ENCODE peak calls at places on chromosomes 11 and 22, in seven cellular contexts. O is AG04450, J is MM.1S, H is AG04449, T is IMR-90, K is transverse colon, L is sigmoid colon. A is an unnamed sample.
A peak's percentile ranks its signal among the peaks of the same experiment; 100 is the strongest.

GRCh38 chr11:114049050-114049449 is 10.5 kb upstream of the ZBTB16 start:
- DNase-seq in O (no peak), J (no peak), H (no peak), T (no peak), K (no peak), L (no peak), A (no peak)

GRCh38 chr11:21861314-21861713 is 331.6 kb upstream of the ANO5 start:
- DNase-seq in O (no peak), J (no peak), H (no peak), T (no peak), K (no peak), L (no peak), A (no peak)

GRCh38 chr11:96280444-96280843 is 62.6 kb downstream of the MAML2 start:
- DNase-seq in O (no peak), J (no peak), H (no peak), T (no peak), K (no peak), L (no peak), A (no peak)

GRCh38 chr11:66856496-66857233 is at the start of gene LRFN4:
- DNase-seq in O (no peak), J (no peak), H (no peak), T (no peak), K (peak; percentile 59), L (peak; percentile 71), A (peak; percentile 77)

GRCh38 chr22:40001800-40002577 is 7.2 kb downstream of the FAM83F start:
- DNase-seq in O (no peak), J (no peak), H (no peak), T (no peak), K (no peak), L (no peak), A (no peak)

GRCh38 chr11:456533-456932 is 6.5 kb downstream of the PTDSS2 start:
- DNase-seq in O (no peak), J (no peak), H (no peak), T (no peak), K (no peak), L (no peak), A (peak; percentile 73)

GRCh38 chr11:88204353-88204752 is 29.1 kb upstream of the RAB38 start:
- DNase-seq in O (no peak), J (no peak), H (no peak), T (no peak), K (no peak), L (no peak), A (no peak)

GRCh38 chr11:30433831-30434230 is 110.9 kb downstream of the ARL14EP start:
- DNase-seq in O (no peak), J (no peak), H (no peak), T (no peak), K (no peak), L (no peak), A (no peak)

GRCh38 chr11:107592256-107592655 is 1.3 kb downstream of the ELMOD1 start:
- DNase-seq in O (no peak), J (no peak), H (no peak), T (no peak), K (no peak), L (no peak), A (no peak)

GRCh38 chr11:123302751-123303195 is 107.7 kb upstream of the CLMP start:
- DNase-seq in O (no peak), J (no peak), H (no peak), T (peak; percentile 72), K (no peak), L (no peak), A (peak; percentile 72)
- TF ChIP-seq CTCF in O (peak; percentile 47), J (no peak), H (peak; percentile 44), T (peak; percentile 46), K (no peak), L (no peak), A (no peak)

DNA sequence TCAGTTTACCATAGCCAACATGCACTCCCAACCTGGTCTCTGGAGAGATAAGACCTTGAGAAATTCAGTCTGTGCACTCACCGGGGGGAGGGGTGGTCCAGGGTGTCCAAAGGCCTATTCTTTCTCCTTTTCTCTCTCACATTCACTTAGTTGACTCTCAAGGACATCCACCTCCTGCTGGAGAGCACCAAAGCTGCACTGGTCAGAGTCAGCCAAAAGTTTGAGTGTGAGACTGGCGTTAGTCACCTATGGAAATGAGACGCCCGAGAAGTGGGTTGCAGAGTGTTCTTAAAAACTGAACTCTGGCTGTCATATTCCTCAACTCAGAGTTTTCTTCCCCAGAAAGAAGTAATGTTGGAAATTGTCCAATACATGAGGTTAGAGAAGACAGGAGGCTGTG is 5.0 kb upstream of the UBQLNL start:
- DNase-seq in O (no peak), J (no peak), H (no peak), T (no peak), K (no peak), L (no peak), A (no peak)
- TF ChIP-seq CTCF in O (no peak), J (no peak), H (no peak), T (no peak), K (no peak), L (no peak), A (no peak)

GRCh38 chr11:1546536-1547466 is 25.3 kb downstream of the DUSP8 start:
- DNase-seq in O (no peak), J (peak; percentile 33), H (no peak), T (peak; percentile 21), K (peak; percentile 64), L (no peak), A (peak; percentile 87)
- TF ChIP-seq CTCF in O (peak; percentile 60), J (peak; percentile 61), H (peak; percentile 68), T (peak; percentile 86), K (peak; percentile 89), L (peak; percentile 53), A (peak; percentile 69)

GRCh38 chr22:46741974-46742519 is 4.0 kb upstream of the CERK start:
- DNase-seq in O (no peak), J (no peak), H (no peak), T (no peak), K (no peak), L (no peak), A (no peak)

GRCh38 chr22:46746192-46746591 is 8.1 kb upstream of the CERK start:
- DNase-seq in O (no peak), J (no peak), H (no peak), T (no peak), K (no peak), L (no peak), A (no peak)

GRCh38 chr22:46742576-46743221 is 4.6 kb upstream of the CERK start:
- DNase-seq in O (no peak), J (no peak), H (no peak), T (no peak), K (peak; percentile 72), L (no peak), A (no peak)

GRCh38 chr22:46746620-46747019 is 8.6 kb upstream of the CERK start:
- DNase-seq in O (no peak), J (no peak), H (no peak), T (no peak), K (no peak), L (no peak), A (no peak)

GRCh38 chr22:46744581-46744980 is 6.5 kb upstream of the CERK start:
- DNase-seq in O (no peak), J (no peak), H (no peak), T (no peak), K (peak; percentile 86), L (no peak), A (no peak)
- TF ChIP-seq CTCF in O (no peak), J (no peak), H (no peak), T (no peak), K (peak; percentile 58), L (no peak), A (no peak)

GRCh38 chr11:134278356-134278755 is 2.2 kb downstream of the GLB1L3 start:
- DNase-seq in O (no peak), J (no peak), H (no peak), T (no peak), K (no peak), L (no peak), A (no peak)

GRCh38 chr11:134277176-134278001 is 1.2 kb downstream of the GLB1L3 start:
- DNase-seq in O (no peak), J (no peak), H (no peak), T (no peak), K (no peak), L (no peak), A (no peak)

GRCh38 chr11:134275188-134275533 is 1.0 kb upstream of the GLB1L3 start:
- DNase-seq in O (no peak), J (no peak), H (no peak), T (no peak), K (no peak), L (no peak), A (no peak)

GRCh38 chr11:134275534-134276395 is at the start of gene GLB1L3:
- DNase-seq in O (no peak), J (peak; percentile 77), H (no peak), T (no peak), K (peak; percentile 33), L (no peak), A (peak; percentile 83)

GRCh38 chr11:134276396-134277175 is 407 bp downstream of the GLB1L3 start:
- DNase-seq in O (no peak), J (no peak), H (no peak), T (no peak), K (no peak), L (no peak), A (peak; percentile 49)
- TF ChIP-seq CTCF in O (no peak), J (no peak), H (no peak), T (no peak), K (no peak), L (no peak), A (no peak)